ENCODE peak calls at places on chromosome 19, in eight cellular contexts. One of them, this sample, is unnamed.

GRCh38 chr19:47158879-47159509 is 28.4 kb downstream of the SAE1 start:
- DNase-seq in NCI-H1105: no peak
- DNase-seq in endodermal cell: no peak
- DNase-seq in nephron progenitor cell: no peak
- DNase-seq in BJ: no peak
- DNase-seq in astrocyte of the hippocampus: peak; percentile 75
- DNase-seq in K562: no peak
- DNase-seq in stimulated activated CD4-positive, alpha-beta T cell treated with anti-CD3 and anti-CD28 coated beads, Interleukin-12 subunit alpha, Interleukin-12 subunit beta, amount 100 ng/mL, for 48 hours: no peak
- DNase-seq in this sample: no peak

GRCh38 chr19:39506944-39507714 is 7.8 kb upstream of the SELENOV start:
- DNase-seq in NCI-H1105: peak; percentile 90
- DNase-seq in endodermal cell: peak; percentile 91
- DNase-seq in nephron progenitor cell: peak; percentile 81
- DNase-seq in BJ: no peak
- DNase-seq in astrocyte of the hippocampus: peak; percentile 90
- DNase-seq in K562: peak; percentile 92
- DNase-seq in stimulated activated CD4-positive, alpha-beta T cell treated with anti-CD3 and anti-CD28 coated beads, Interleukin-12 subunit alpha, Interleukin-12 subunit beta, amount 100 ng/mL, for 48 hours: peak; percentile 57
- DNase-seq in this sample: peak; percentile 53

GRCh38 chr19:18697680-18698079 is 14.2 kb downstream of the CRTC1 start:
- DNase-seq in NCI-H1105: peak; percentile 52
- DNase-seq in endodermal cell: no peak
- DNase-seq in nephron progenitor cell: no peak
- DNase-seq in BJ: no peak
- DNase-seq in astrocyte of the hippocampus: no peak
- DNase-seq in K562: no peak
- DNase-seq in stimulated activated CD4-positive, alpha-beta T cell treated with anti-CD3 and anti-CD28 coated beads, Interleukin-12 subunit alpha, Interleukin-12 subunit beta, amount 100 ng/mL, for 48 hours: no peak
- DNase-seq in this sample: no peak

GRCh38 chr19:7868326-7868670 is 5.9 kb downstream of the PRR36 start:
- DNase-seq in NCI-H1105: no peak
- DNase-seq in endodermal cell: no peak
- DNase-seq in nephron progenitor cell: no peak
- DNase-seq in BJ: no peak
- DNase-seq in astrocyte of the hippocampus: no peak
- DNase-seq in K562: no peak
- DNase-seq in stimulated activated CD4-positive, alpha-beta T cell treated with anti-CD3 and anti-CD28 coated beads, Interleukin-12 subunit alpha, Interleukin-12 subunit beta, amount 100 ng/mL, for 48 hours: no peak
- DNase-seq in this sample: no peak

GRCh38 chr19:14507704-14508246 is 10.4 kb downstream of the DNAJB1 start:
- DNase-seq in NCI-H1105: no peak
- DNase-seq in endodermal cell: no peak
- DNase-seq in nephron progenitor cell: no peak
- DNase-seq in BJ: peak; percentile 42
- DNase-seq in astrocyte of the hippocampus: peak; percentile 56
- DNase-seq in K562: peak; percentile 67
- DNase-seq in stimulated activated CD4-positive, alpha-beta T cell treated with anti-CD3 and anti-CD28 coated beads, Interleukin-12 subunit alpha, Interleukin-12 subunit beta, amount 100 ng/mL, for 48 hours: no peak
- DNase-seq in this sample: no peak

GRCh38 chr19:34787059-34787824 is 14.2 kb upstream of the ZNF599 start:
- DNase-seq in NCI-H1105: no peak
- DNase-seq in endodermal cell: no peak
- DNase-seq in nephron progenitor cell: no peak
- DNase-seq in BJ: no peak
- DNase-seq in astrocyte of the hippocampus: no peak
- DNase-seq in K562: no peak
- DNase-seq in stimulated activated CD4-positive, alpha-beta T cell treated with anti-CD3 and anti-CD28 coated beads, Interleukin-12 subunit alpha, Interleukin-12 subunit beta, amount 100 ng/mL, for 48 hours: no peak
- DNase-seq in this sample: no peak

GRCh38 chr19:2424686-2425621 is 2.4 kb downstream of the TIMM13 start:
- DNase-seq in NCI-H1105: no peak
- DNase-seq in endodermal cell: peak; percentile 91
- DNase-seq in nephron progenitor cell: peak; percentile 83
- DNase-seq in BJ: no peak
- DNase-seq in astrocyte of the hippocampus: peak; percentile 89
- DNase-seq in K562: no peak
- DNase-seq in stimulated activated CD4-positive, alpha-beta T cell treated with anti-CD3 and anti-CD28 coated beads, Interleukin-12 subunit alpha, Interleukin-12 subunit beta, amount 100 ng/mL, for 48 hours: no peak
- DNase-seq in this sample: no peak

GRCh38 chr19:51695088-51695487 is 2.0 kb downstream of the SPACA6 start:
- DNase-seq in NCI-H1105: no peak
- DNase-seq in endodermal cell: no peak
- DNase-seq in nephron progenitor cell: no peak
- DNase-seq in BJ: no peak
- DNase-seq in astrocyte of the hippocampus: no peak
- DNase-seq in K562: no peak
- DNase-seq in stimulated activated CD4-positive, alpha-beta T cell treated with anti-CD3 and anti-CD28 coated beads, Interleukin-12 subunit alpha, Interleukin-12 subunit beta, amount 100 ng/mL, for 48 hours: no peak
- DNase-seq in this sample: no peak